ENCODE peak calls at places on chromosome 7, in six cellular contexts. M is fibroblast of lung; T is Peyer's patch; F is aorta; A is CD8-positive, alpha-beta memory T cell; D is BE2C. I is an unnamed sample.

GRCh38 chr7:127974611-127975010 is 56.6 kb downstream of the LRRC4 start:
- DNase-seq in M (no peak), D (no peak), F (no peak), T (no peak), A (no peak), I (no peak)

GRCh38 chr7:130838738-130839137 is 104.7 kb upstream of the KLF14 start:
- DNase-seq in T (no peak), A (no peak), F (no peak), D (no peak), M (peak; percentile 96), I (peak; percentile 92)

GRCh38 chr7:44573464-44574285 is at the start of gene DDX56:
- DNase-seq in D (peak; percentile 96), A (peak; percentile 95), T (peak; percentile 94), F (peak; percentile 97), M (peak; percentile 92), I (peak; percentile 95)

GRCh38 chr7:96236198-96237039 is 85.5 kb downstream of the SLC25A13 start:
- DNase-seq in D (peak; percentile 55), A (no peak), F (no peak), M (peak; percentile 94), T (no peak), I (peak; percentile 76)

GRCh38 chr7:18866359-18867036 is 250.9 kb downstream of the TWIST1 start:
- DNase-seq in D (peak; percentile 37), T (no peak), M (peak; percentile 99), F (peak; percentile 81), A (no peak), I (peak; percentile 85)

GRCh38 chr7:48209004-48209600 is 37.8 kb downstream of the ABCA13 start:
- DNase-seq in A (no peak), M (no peak), F (no peak), D (no peak), T (no peak), I (no peak)

GRCh38 chr7:125780153-125780552 is 850.5 kb upstream of the POT1 start:
- DNase-seq in A (no peak), T (no peak), M (no peak), F (no peak), D (no peak), I (no peak)

GRCh38 chr7:32241636-32242035 is 171.4 kb upstream of the PDE1C start:
- DNase-seq in T (no peak), D (no peak), F (no peak), M (no peak), A (no peak), I (no peak)

GRCh38 chr7:44645254-44645653 is 38.8 kb downstream of the OGDH start:
- DNase-seq in F (no peak), A (no peak), T (no peak), M (no peak), D (no peak), I (no peak)

GRCh38 chr7:128791968-128792319 is at the start of gene CCDC136:
- DNase-seq in A (no peak), T (no peak), D (peak; percentile 32), M (peak; percentile 16), F (no peak), I (no peak)

GRCh38 chr7:143054621-143055020 is 2.5 kb downstream of the OR6V1 start:
- DNase-seq in A (no peak), F (no peak), T (no peak), M (no peak), D (no peak), I (no peak)

GRCh38 chr7:133781481-133782090 is 345.6 kb upstream of the LRGUK start:
- DNase-seq in T (no peak), D (peak; percentile 58), A (no peak), F (no peak), M (no peak), I (no peak)

GRCh38 chr7:43318188-43318587 is 205.7 kb downstream of the HECW1 start:
- DNase-seq in A (no peak), D (no peak), M (no peak), F (no peak), T (no peak), I (no peak)

GRCh38 chr7:105934577-105935185 is 28.4 kb upstream of the CDHR3 start:
- DNase-seq in F (no peak), T (no peak), A (no peak), D (no peak), M (peak; percentile 6), I (no peak)

GRCh38 chr7:118280319-118281012 is 56.0 kb downstream of the ANKRD7 start:
- DNase-seq in T (no peak), D (no peak), A (no peak), F (no peak), M (no peak), I (no peak)

GRCh38 chr7:44637788-44638594 is 31.6 kb downstream of the OGDH start:
- DNase-seq in F (peak; percentile 77), D (no peak), M (peak; percentile 92), T (peak; percentile 62), A (peak; percentile 91), I (peak; percentile 71)

GRCh38 chr7:153401795-153402720 is 642.5 kb downstream of the ACTR3B start:
- DNase-seq in M (no peak), F (no peak), D (no peak), A (no peak), T (no peak), I (no peak)

GRCh38 chr7:157404845-157405481 is 68.2 kb downstream of the DNAJB6 start:
- DNase-seq in F (no peak), T (no peak), A (peak; percentile 41), D (peak; percentile 83), M (peak; percentile 91), I (no peak)

GRCh38 chr7:140641532-140642191 is 1.0 kb upstream of the DENND2A start:
- DNase-seq in D (no peak), T (no peak), A (no peak), F (peak; percentile 17), M (no peak), I (no peak)

GRCh38 chr7:33250421-33250827 is 121.1 kb downstream of the BBS9 start:
- DNase-seq in D (no peak), M (peak; percentile 93), F (no peak), T (no peak), A (no peak), I (no peak)

GRCh38 chr7:157010588-157011332 is at the start of gene MNX1:
- DNase-seq in M (peak; percentile 15), A (no peak), D (peak; percentile 91), F (no peak), T (no peak), I (no peak)

GRCh38 chr7:57179776-57180415 is 47.7 kb upstream of the ZNF479 start:
- DNase-seq in D (no peak), F (no peak), M (no peak), A (no peak), T (no peak), I (peak; percentile 36)

GRCh38 chr7:127375626-127376025 is 16.9 kb downstream of the ZNF800 start:
- DNase-seq in A (no peak), T (no peak), D (no peak), M (no peak), F (no peak), I (no peak)

GRCh38 chr7:157136372-157136771 is 2.4 kb upstream of the UBE3C start:
- DNase-seq in D (no peak), A (no peak), M (peak; percentile 82), T (no peak), F (no peak), I (peak; percentile 32)

GRCh38 chr7:36011588-36011965 is 141.5 kb upstream of the EEPD1 start:
- DNase-seq in T (no peak), F (no peak), D (no peak), M (no peak), A (no peak), I (no peak)

GRCh38 chr7:30992414-30992813 is 28.7 kb downstream of the GHRHR start:
- DNase-seq in D (no peak), M (no peak), F (no peak), A (no peak), T (no peak), I (no peak)

GRCh38 chr7:1050254-1050906 is 6.0 kb downstream of the GPR146 start:
- DNase-seq in F (peak; percentile 42), A (no peak), D (no peak), M (no peak), T (no peak), I (no peak)

GRCh38 chr7:123641901-123642300 is 13.8 kb upstream of the LMOD2 start:
- DNase-seq in M (no peak), T (no peak), A (no peak), F (no peak), D (no peak), I (no peak)
- H3K4me1 ChIP-seq in M (peaks cover 2% of the 10 kb centered on the region), T (no peaks in the 10 kb centered on the region), A (no peaks in the 10 kb centered on the region), F (peaks cover 2% of the 10 kb centered on the region), D (peaks cover 29% of the 10 kb centered on the region), I (peaks cover 12% of the 10 kb centered on the region)

GRCh38 chr7:6642239-6642839 is 5.2 kb downstream of the ZNF316 start:
- DNase-seq in T (no peak), M (no peak), F (no peak), D (no peak), A (no peak), I (no peak)
- H3K36me3 ChIP-seq in T (peaks cover 66% of the 10 kb centered on the region), M (peaks cover 14% of the 10 kb centered on the region), F (peaks cover 2% of the 10 kb centered on the region), D (peaks cover 79% of the 10 kb centered on the region), A (peaks cover 4% of the 10 kb centered on the region), I (peaks cover 78% of the 10 kb centered on the region)

DNA sequence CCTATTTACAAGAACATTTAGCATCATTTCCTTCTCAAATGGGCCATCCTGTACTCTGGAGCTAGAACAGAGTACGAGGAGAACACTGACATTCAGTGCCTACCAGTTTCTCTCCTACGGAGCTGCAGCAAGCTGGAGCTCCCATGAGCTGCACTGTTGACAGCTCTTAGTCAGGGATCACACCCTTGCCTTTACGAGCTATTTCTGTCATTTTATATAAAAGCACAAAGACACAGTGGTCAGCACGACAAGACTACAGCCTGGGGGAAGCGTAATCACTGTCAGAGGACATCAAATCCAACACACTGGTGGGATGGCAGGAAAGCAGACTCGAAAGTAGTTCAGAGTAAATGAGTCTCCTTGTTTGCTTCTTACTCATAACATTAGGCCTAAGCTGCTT is 2.7 kb downstream of the CDCA7L start:
- DNase-seq in A (no peak), M (no peak), D (no peak), F (no peak), T (no peak), I (no peak)
- H3K4me1 ChIP-seq in A (peaks cover 11% of the 10 kb centered on the region), M (peaks cover 2% of the 10 kb centered on the region), D (peaks cover 15% of the 10 kb centered on the region), F (no peaks in the 10 kb centered on the region), T (peaks cover 5% of the 10 kb centered on the region), I (peaks cover 28% of the 10 kb centered on the region)

GRCh38 chr7:75572396-75572795 is 80.3 kb downstream of the SPDYE5 start:
- DNase-seq in F (no peak), M (no peak), D (no peak), T (no peak), A (no peak), I (no peak)
- H3K36me3 ChIP-seq in F (peaks cover 8% of the 10 kb centered on the region), M (peaks cover 2% of the 10 kb centered on the region), D (no peaks in the 10 kb centered on the region), T (peaks cover 12% of the 10 kb centered on the region), A (no peaks in the 10 kb centered on the region), I (peaks cover 12% of the 10 kb centered on the region)

I was measured in SJSA1.